ENCODE peak calls at places on chromosomes 7 and 10, in four cellular contexts. G is activated T-helper 9 cell treated with anti-CD3 and anti-CD28 coated beads, Interleukin-2, amount 50 U/mL, for 16 hours; I is T-helper 2 cell; Q is WTC11. F is an unnamed sample.

GRCh38 chr10:3773465-3774017 is 11.5 kb downstream of the KLF6 start:
- DNase-seq in G (no peak), I (no peak), Q (no peak), F (no peak)

GRCh38 chr10:24731942-24732341 is 8.3 kb upstream of the ARHGAP21 start:
- DNase-seq in G (no peak), I (no peak), Q (no peak), F (no peak)

GRCh38 chr10:32244421-32245207 is 102.3 kb downstream of the EPC1 start:
- DNase-seq in G (no peak), I (no peak), Q (no peak), F (no peak)

GRCh38 chr7:116509982-116510579 is 10.5 kb downstream of the CAV2 start:
- DNase-seq in G (no peak), I (no peak), Q (no peak), F (no peak)

GRCh38 chr7:74627699-74628411 is 29.7 kb upstream of the GTF2I start:
- DNase-seq in G (no peak), I (no peak), Q (no peak), F (peak; percentile 48)

GRCh38 chr7:157689269-157690057 is 352.7 kb downstream of the DNAJB6 start:
- DNase-seq in G (no peak), I (no peak), Q (no peak), F (no peak)

GRCh38 chr10:103111031-103111917 is 81.8 kb downstream of the NT5C2 start:
- DNase-seq in G (no peak), I (no peak), Q (no peak), F (no peak)

GRCh38 chr7:17444673-17445072 is 146.2 kb downstream of the AHR start:
- DNase-seq in G (no peak), I (no peak), Q (no peak), F (no peak)

GRCh38 chr10:94403823-94404228 is 1.5 kb downstream of the TBC1D12 start:
- DNase-seq in G (no peak), I (no peak), Q (no peak), F (no peak)

GRCh38 chr10:78045856-78046255 is 12.2 kb downstream of the RPS24 start:
- DNase-seq in G (no peak), I (no peak), Q (no peak), F (no peak)

GRCh38 chr10:79268100-79268670 is 79.1 kb upstream of the PPIF start:
- DNase-seq in G (no peak), I (no peak), Q (no peak), F (no peak)

GRCh38 chr7:157010588-157011332 is at the start of gene MNX1:
- DNase-seq in G (peak; percentile 16), I (peak; percentile 38), Q (peak; percentile 89), F (peak; percentile 64)

F was measured in Right ventricle myocardium superior.